ENCODE peak calls at places on chromosome 10, in seven cellular contexts. One of them, this sample, is unnamed.

GRCh38 chr10:22792161-22792560 is 77.8 kb upstream of the PIP4K2A start:
- DNase-seq in brain microvascular endothelial cell: no peak
- DNase-seq in sigmoid colon: no peak
- DNase-seq in IMR-90: no peak
- DNase-seq in mammary epithelial cell: peak
- DNase-seq in lower lobe of right lung: no peak
- DNase-seq in breast epithelium: no peak
- DNase-seq in this sample: no peak

GRCh38 chr10:5556576-5556975 is 31.8 kb downstream of the CALML3 start:
- DNase-seq in mammary epithelial cell: no peak
- DNase-seq in breast epithelium: peak
- DNase-seq in brain microvascular endothelial cell: no peak
- DNase-seq in IMR-90: no peak
- DNase-seq in sigmoid colon: peak
- DNase-seq in lower lobe of right lung: peak
- DNase-seq in this sample: no peak

GRCh38 chr10:133357293-133358151 is at the start of gene FUOM:
- DNase-seq in sigmoid colon: no peak
- DNase-seq in lower lobe of right lung: peak
- DNase-seq in brain microvascular endothelial cell: peak
- DNase-seq in breast epithelium: no peak
- DNase-seq in IMR-90: peak
- DNase-seq in mammary epithelial cell: no peak
- DNase-seq in this sample: no peak

GRCh38 chr10:132593900-132594876 is 56.6 kb downstream of the INPP5A start:
- DNase-seq in IMR-90: no peak
- DNase-seq in breast epithelium: no peak
- DNase-seq in sigmoid colon: no peak
- DNase-seq in brain microvascular endothelial cell: no peak
- DNase-seq in lower lobe of right lung: no peak
- DNase-seq in mammary epithelial cell: no peak
- DNase-seq in this sample: no peak

GRCh38 chr10:48604408-48605263 is at the start of gene ARHGAP22:
- DNase-seq in brain microvascular endothelial cell: peak
- DNase-seq in sigmoid colon: peak
- DNase-seq in lower lobe of right lung: peak
- DNase-seq in mammary epithelial cell: peak
- DNase-seq in breast epithelium: no peak
- DNase-seq in IMR-90: peak
- DNase-seq in this sample: no peak

GRCh38 chr10:110376021-110376773 is 71.5 kb upstream of the SMNDC1 start:
- DNase-seq in sigmoid colon: no peak
- DNase-seq in mammary epithelial cell: no peak
- DNase-seq in breast epithelium: peak
- DNase-seq in brain microvascular endothelial cell: no peak
- DNase-seq in lower lobe of right lung: peak
- DNase-seq in IMR-90: no peak
- DNase-seq in this sample: no peak

GRCh38 chr10:114715171-114715670 is 57.1 kb upstream of the ABLIM1 start:
- DNase-seq in brain microvascular endothelial cell: peak
- DNase-seq in IMR-90: peak
- DNase-seq in lower lobe of right lung: no peak
- DNase-seq in breast epithelium: no peak
- DNase-seq in mammary epithelial cell: no peak
- DNase-seq in sigmoid colon: no peak
- DNase-seq in this sample: no peak

GRCh38 chr10:78045237-78045636 is 11.6 kb downstream of the RPS24 start:
- DNase-seq in mammary epithelial cell: no peak
- DNase-seq in IMR-90: no peak
- DNase-seq in breast epithelium: no peak
- DNase-seq in lower lobe of right lung: no peak
- DNase-seq in sigmoid colon: no peak
- DNase-seq in brain microvascular endothelial cell: no peak
- DNase-seq in this sample: no peak

GRCh38 chr10:60372436-60372835 is 17.2 kb downstream of the ANK3 start:
- DNase-seq in IMR-90: no peak
- DNase-seq in mammary epithelial cell: no peak
- DNase-seq in breast epithelium: no peak
- DNase-seq in sigmoid colon: no peak
- DNase-seq in lower lobe of right lung: no peak
- DNase-seq in brain microvascular endothelial cell: no peak
- DNase-seq in this sample: no peak

GRCh38 chr10:3890602-3891352 is 105.8 kb upstream of the KLF6 start:
- DNase-seq in mammary epithelial cell: no peak
- DNase-seq in brain microvascular endothelial cell: no peak
- DNase-seq in IMR-90: no peak
- DNase-seq in lower lobe of right lung: no peak
- DNase-seq in breast epithelium: no peak
- DNase-seq in sigmoid colon: peak
- DNase-seq in this sample: no peak

GRCh38 chr10:95540514-95541052 is 20.6 kb downstream of the SORBS1 start:
- DNase-seq in IMR-90: no peak
- DNase-seq in sigmoid colon: no peak
- DNase-seq in breast epithelium: no peak
- DNase-seq in lower lobe of right lung: no peak
- DNase-seq in brain microvascular endothelial cell: no peak
- DNase-seq in mammary epithelial cell: no peak
- DNase-seq in this sample: no peak

GRCh38 chr10:59047957-59048618 is 128.4 kb upstream of the PHYHIPL start:
- DNase-seq in IMR-90: no peak
- DNase-seq in brain microvascular endothelial cell: no peak
- DNase-seq in sigmoid colon: no peak
- DNase-seq in lower lobe of right lung: no peak
- DNase-seq in breast epithelium: no peak
- DNase-seq in mammary epithelial cell: no peak
- DNase-seq in this sample: no peak

GRCh38 chr10:12909836-12910185 is 91.7 kb downstream of the CCDC3 start:
- DNase-seq in brain microvascular endothelial cell: no peak
- DNase-seq in IMR-90: peak
- DNase-seq in breast epithelium: no peak
- DNase-seq in mammary epithelial cell: no peak
- DNase-seq in lower lobe of right lung: no peak
- DNase-seq in sigmoid colon: peak
- DNase-seq in this sample: peak

GRCh38 chr10:76085773-76086570 is 654.5 kb downstream of the LRMDA start:
- DNase-seq in brain microvascular endothelial cell: no peak
- DNase-seq in sigmoid colon: no peak
- DNase-seq in breast epithelium: no peak
- DNase-seq in mammary epithelial cell: no peak
- DNase-seq in lower lobe of right lung: no peak
- DNase-seq in IMR-90: no peak
- DNase-seq in this sample: no peak

GRCh38 chr10:53700227-53700626 is 927.6 kb upstream of the MBL2 start:
- DNase-seq in sigmoid colon: no peak
- DNase-seq in IMR-90: no peak
- DNase-seq in brain microvascular endothelial cell: no peak
- DNase-seq in lower lobe of right lung: no peak
- DNase-seq in mammary epithelial cell: no peak
- DNase-seq in breast epithelium: no peak
- DNase-seq in this sample: no peak

GRCh38 chr10:100043796-100044195 is 34.0 kb upstream of the DNMBP start:
- DNase-seq in IMR-90: peak
- DNase-seq in brain microvascular endothelial cell: peak
- DNase-seq in breast epithelium: no peak
- DNase-seq in lower lobe of right lung: no peak
- DNase-seq in sigmoid colon: peak
- DNase-seq in mammary epithelial cell: peak
- DNase-seq in this sample: no peak

GRCh38 chr10:101889256-101890210 is 45.9 kb upstream of the KCNIP2 start:
- DNase-seq in lower lobe of right lung: peak
- DNase-seq in breast epithelium: peak
- DNase-seq in sigmoid colon: peak
- DNase-seq in brain microvascular endothelial cell: peak
- DNase-seq in IMR-90: peak
- DNase-seq in mammary epithelial cell: peak
- DNase-seq in this sample: peak

GRCh38 chr10:95552680-95553342 is 8.4 kb downstream of the SORBS1 start:
- DNase-seq in IMR-90: no peak
- DNase-seq in brain microvascular endothelial cell: no peak
- DNase-seq in sigmoid colon: no peak
- DNase-seq in breast epithelium: no peak
- DNase-seq in mammary epithelial cell: peak
- DNase-seq in lower lobe of right lung: no peak
- DNase-seq in this sample: no peak

GRCh38 chr10:103040424-103040823 is 122.3 kb downstream of the CNNM2 start:
- DNase-seq in sigmoid colon: no peak
- DNase-seq in breast epithelium: no peak
- DNase-seq in lower lobe of right lung: no peak
- DNase-seq in brain microvascular endothelial cell: peak
- DNase-seq in IMR-90: peak
- DNase-seq in mammary epithelial cell: peak
- DNase-seq in this sample: no peak

GRCh38 chr10:3987142-3987974 is 202.3 kb upstream of the KLF6 start:
- DNase-seq in IMR-90: peak
- DNase-seq in mammary epithelial cell: no peak
- DNase-seq in sigmoid colon: no peak
- DNase-seq in brain microvascular endothelial cell: no peak
- DNase-seq in lower lobe of right lung: no peak
- DNase-seq in breast epithelium: no peak
- DNase-seq in this sample: no peak

GRCh38 chr10:128047991-128048826 is 78.0 kb downstream of the MKI67 start:
- DNase-seq in lower lobe of right lung: no peak
- DNase-seq in sigmoid colon: peak
- DNase-seq in breast epithelium: no peak
- DNase-seq in IMR-90: peak
- DNase-seq in brain microvascular endothelial cell: peak
- DNase-seq in mammary epithelial cell: peak
- DNase-seq in this sample: no peak
- H3K27ac ChIP-seq in lower lobe of right lung: peak
- H3K27ac ChIP-seq in sigmoid colon: peak
- H3K27ac ChIP-seq in breast epithelium: peak
- H3K27ac ChIP-seq in IMR-90: no peak
- H3K27ac ChIP-seq in brain microvascular endothelial cell: peak
- H3K27ac ChIP-seq in mammary epithelial cell: peak
- H3K27ac ChIP-seq in this sample: peak

GRCh38 chr10:1462521-1462920 is 274.8 kb downstream of the ADARB2 start:
- DNase-seq in lower lobe of right lung: no peak
- DNase-seq in brain microvascular endothelial cell: no peak
- DNase-seq in breast epithelium: no peak
- DNase-seq in mammary epithelial cell: no peak
- DNase-seq in IMR-90: no peak
- DNase-seq in sigmoid colon: no peak
- DNase-seq in this sample: no peak

GRCh38 chr10:1464866-1465265 is 272.5 kb downstream of the ADARB2 start:
- DNase-seq in brain microvascular endothelial cell: no peak
- DNase-seq in IMR-90: no peak
- DNase-seq in lower lobe of right lung: no peak
- DNase-seq in sigmoid colon: no peak
- DNase-seq in breast epithelium: no peak
- DNase-seq in mammary epithelial cell: no peak
- DNase-seq in this sample: no peak

GRCh38 chr10:1461016-1461415 is 276.3 kb downstream of the ADARB2 start:
- DNase-seq in sigmoid colon: no peak
- DNase-seq in lower lobe of right lung: no peak
- DNase-seq in mammary epithelial cell: no peak
- DNase-seq in breast epithelium: no peak
- DNase-seq in IMR-90: no peak
- DNase-seq in brain microvascular endothelial cell: no peak
- DNase-seq in this sample: no peak

GRCh38 chr10:1462994-1463633 is 274.2 kb downstream of the ADARB2 start:
- DNase-seq in breast epithelium: no peak
- DNase-seq in mammary epithelial cell: no peak
- DNase-seq in sigmoid colon: no peak
- DNase-seq in IMR-90: no peak
- DNase-seq in brain microvascular endothelial cell: no peak
- DNase-seq in lower lobe of right lung: no peak
- DNase-seq in this sample: no peak

GRCh38 chr10:1462032-1462431 is 275.3 kb downstream of the ADARB2 start:
- DNase-seq in sigmoid colon: no peak
- DNase-seq in mammary epithelial cell: no peak
- DNase-seq in IMR-90: no peak
- DNase-seq in lower lobe of right lung: no peak
- DNase-seq in brain microvascular endothelial cell: no peak
- DNase-seq in breast epithelium: no peak
- DNase-seq in this sample: no peak
- H3K27ac ChIP-seq in sigmoid colon: no peak
- H3K27ac ChIP-seq in mammary epithelial cell: no peak
- H3K27ac ChIP-seq in IMR-90: no peak
- H3K27ac ChIP-seq in lower lobe of right lung: no peak
- H3K27ac ChIP-seq in brain microvascular endothelial cell: no peak
- H3K27ac ChIP-seq in breast epithelium: no peak
- H3K27ac ChIP-seq in this sample: no peak

DNA sequence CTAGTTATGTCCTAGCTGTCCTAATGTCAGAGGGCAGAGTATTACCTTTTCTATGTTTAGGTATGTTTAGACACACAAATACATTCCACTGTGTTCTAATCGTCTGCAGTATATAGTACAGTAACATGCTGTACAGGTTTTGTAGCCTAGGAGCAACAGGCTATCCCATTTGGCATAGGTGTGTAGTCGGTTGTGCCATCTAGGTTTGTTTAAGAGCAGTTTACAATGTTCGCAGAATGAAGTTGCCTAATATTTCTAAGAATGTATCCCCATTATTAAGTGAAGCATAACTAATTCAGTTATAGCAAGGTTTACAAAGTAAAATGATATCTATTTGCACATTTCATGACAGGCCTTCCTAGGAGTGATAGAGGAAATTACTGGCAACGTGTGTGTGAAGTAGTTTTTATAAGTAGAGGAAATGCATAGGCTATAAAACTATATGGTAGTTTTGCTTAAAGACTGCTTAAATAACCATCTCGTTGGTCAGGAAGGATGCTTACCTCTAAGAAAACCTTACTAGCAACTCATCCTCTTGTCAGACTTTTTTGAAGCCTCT is 4.0 kb downstream of the CREM start:
- DNase-seq in lower lobe of right lung: no peak
- DNase-seq in mammary epithelial cell: no peak
- DNase-seq in breast epithelium: no peak
- DNase-seq in IMR-90: no peak
- DNase-seq in sigmoid colon: no peak
- DNase-seq in brain microvascular endothelial cell: no peak
- DNase-seq in this sample: no peak
- H3K27ac ChIP-seq in lower lobe of right lung: no peak
- H3K27ac ChIP-seq in mammary epithelial cell: no peak
- H3K27ac ChIP-seq in breast epithelium: no peak
- H3K27ac ChIP-seq in IMR-90: no peak
- H3K27ac ChIP-seq in sigmoid colon: no peak
- H3K27ac ChIP-seq in brain microvascular endothelial cell: no peak
- H3K27ac ChIP-seq in this sample: no peak

GRCh38 chr10:86951184-86951761 is 6.1 kb downstream of the MMRN2 start:
- DNase-seq in breast epithelium: peak
- DNase-seq in lower lobe of right lung: peak
- DNase-seq in brain microvascular endothelial cell: no peak
- DNase-seq in IMR-90: no peak
- DNase-seq in sigmoid colon: peak
- DNase-seq in mammary epithelial cell: no peak
- DNase-seq in this sample: no peak

GRCh38 chr10:86953747-86954680 is 3.4 kb downstream of the MMRN2 start:
- DNase-seq in mammary epithelial cell: no peak
- DNase-seq in IMR-90: peak
- DNase-seq in breast epithelium: no peak
- DNase-seq in sigmoid colon: peak
- DNase-seq in brain microvascular endothelial cell: peak
- DNase-seq in lower lobe of right lung: peak
- DNase-seq in this sample: no peak

GRCh38 chr10:86954681-86955500 is 2.5 kb downstream of the MMRN2 start:
- DNase-seq in IMR-90: no peak
- DNase-seq in brain microvascular endothelial cell: no peak
- DNase-seq in mammary epithelial cell: no peak
- DNase-seq in sigmoid colon: peak
- DNase-seq in lower lobe of right lung: peak
- DNase-seq in breast epithelium: no peak
- DNase-seq in this sample: no peak

GRCh38 chr10:86950349-86950748 is 7.1 kb downstream of the MMRN2 start:
- DNase-seq in mammary epithelial cell: no peak
- DNase-seq in lower lobe of right lung: no peak
- DNase-seq in IMR-90: no peak
- DNase-seq in brain microvascular endothelial cell: no peak
- DNase-seq in breast epithelium: no peak
- DNase-seq in sigmoid colon: peak
- DNase-seq in this sample: no peak

GRCh38 chr10:86952106-86952505 is 5.3 kb downstream of the MMRN2 start:
- DNase-seq in IMR-90: no peak
- DNase-seq in lower lobe of right lung: peak
- DNase-seq in mammary epithelial cell: no peak
- DNase-seq in brain microvascular endothelial cell: no peak
- DNase-seq in breast epithelium: no peak
- DNase-seq in sigmoid colon: peak
- DNase-seq in this sample: no peak
- H3K27ac ChIP-seq in IMR-90: no peak
- H3K27ac ChIP-seq in lower lobe of right lung: no peak
- H3K27ac ChIP-seq in mammary epithelial cell: no peak
- H3K27ac ChIP-seq in brain microvascular endothelial cell: no peak
- H3K27ac ChIP-seq in breast epithelium: no peak
- H3K27ac ChIP-seq in sigmoid colon: no peak
- H3K27ac ChIP-seq in this sample: peak

This sample was measured in epithelial cell of prostate.